ENCODE peak calls at places on chromosomes 16 and 17, in six cellular contexts. One of them, this sample, is unnamed.

GRCh38 chr16:28876973-28877641 is 1.2 kb upstream of the ATP2A1 start:
- DNase-seq in left cardiac atrium: no peak
- DNase-seq in DMS79: no peak
- DNase-seq in hepatocyte: no peak
- DNase-seq in CD4-positive, alpha-beta T cell: no peak
- DNase-seq in tibial nerve: no peak
- DNase-seq in this sample: no peak

GRCh38 chr17:5532581-5532980 is 46.2 kb downstream of the MIS12 start:
- DNase-seq in tibial nerve: no peak
- DNase-seq in left cardiac atrium: no peak
- DNase-seq in hepatocyte: no peak
- DNase-seq in DMS79: no peak
- DNase-seq in CD4-positive, alpha-beta T cell: no peak
- DNase-seq in this sample: no peak

GRCh38 chr16:85422124-85422373 is 191.1 kb upstream of the GSE1 start:
- DNase-seq in hepatocyte: no peak
- DNase-seq in tibial nerve: no peak
- DNase-seq in DMS79: no peak
- DNase-seq in left cardiac atrium: no peak
- DNase-seq in CD4-positive, alpha-beta T cell: no peak
- DNase-seq in this sample: no peak

GRCh38 chr16:35447010-35447558 is 1987.7 kb downstream of the TP53TG3F start:
- DNase-seq in DMS79: no peak
- DNase-seq in left cardiac atrium: no peak
- DNase-seq in tibial nerve: no peak
- DNase-seq in CD4-positive, alpha-beta T cell: no peak
- DNase-seq in hepatocyte: no peak
- DNase-seq in this sample: no peak

GRCh38 chr17:76452646-76453430 is at the start of gene UBE2O:
- DNase-seq in hepatocyte: peak
- DNase-seq in left cardiac atrium: peak
- DNase-seq in CD4-positive, alpha-beta T cell: peak
- DNase-seq in tibial nerve: peak
- DNase-seq in DMS79: peak
- DNase-seq in this sample: peak

GRCh38 chr17:19546289-19547065 is 12.8 kb downstream of the SLC47A1 start:
- DNase-seq in left cardiac atrium: peak
- DNase-seq in CD4-positive, alpha-beta T cell: no peak
- DNase-seq in tibial nerve: no peak
- DNase-seq in hepatocyte: no peak
- DNase-seq in DMS79: no peak
- DNase-seq in this sample: no peak

GRCh38 chr17:66491213-66491612 is 188.8 kb downstream of the PRKCA start:
- DNase-seq in CD4-positive, alpha-beta T cell: no peak
- DNase-seq in tibial nerve: no peak
- DNase-seq in DMS79: no peak
- DNase-seq in left cardiac atrium: no peak
- DNase-seq in hepatocyte: no peak
- DNase-seq in this sample: no peak

GRCh38 chr17:12048843-12049473 is 28.3 kb downstream of the MAP2K4 start:
- DNase-seq in DMS79: no peak
- DNase-seq in tibial nerve: no peak
- DNase-seq in left cardiac atrium: no peak
- DNase-seq in hepatocyte: no peak
- DNase-seq in CD4-positive, alpha-beta T cell: no peak
- DNase-seq in this sample: no peak

GRCh38 chr16:73124097-73124652 is 76.2 kb upstream of the ZFHX3 start:
- DNase-seq in hepatocyte: no peak
- DNase-seq in tibial nerve: no peak
- DNase-seq in left cardiac atrium: no peak
- DNase-seq in DMS79: no peak
- DNase-seq in CD4-positive, alpha-beta T cell: no peak
- DNase-seq in this sample: no peak

GRCh38 chr17:76884995-76885896 is 17.0 kb downstream of the MGAT5B start:
- DNase-seq in left cardiac atrium: no peak
- DNase-seq in DMS79: no peak
- DNase-seq in hepatocyte: no peak
- DNase-seq in tibial nerve: no peak
- DNase-seq in CD4-positive, alpha-beta T cell: no peak
- DNase-seq in this sample: no peak

GRCh38 chr17:80664217-80664780 is 119.7 kb downstream of the RPTOR start:
- DNase-seq in tibial nerve: no peak
- DNase-seq in CD4-positive, alpha-beta T cell: no peak
- DNase-seq in left cardiac atrium: no peak
- DNase-seq in hepatocyte: no peak
- DNase-seq in DMS79: no peak
- DNase-seq in this sample: no peak

GRCh38 chr17:51035436-51035835 is 85.2 kb downstream of the SPAG9 start:
- DNase-seq in CD4-positive, alpha-beta T cell: no peak
- DNase-seq in left cardiac atrium: no peak
- DNase-seq in tibial nerve: no peak
- DNase-seq in DMS79: no peak
- DNase-seq in hepatocyte: peak
- DNase-seq in this sample: no peak

GRCh38 chr17:50173335-50173941 is 7.6 kb downstream of the SGCA start:
- DNase-seq in hepatocyte: no peak
- DNase-seq in CD4-positive, alpha-beta T cell: no peak
- DNase-seq in DMS79: no peak
- DNase-seq in left cardiac atrium: no peak
- DNase-seq in tibial nerve: peak
- DNase-seq in this sample: no peak

GRCh38 chr17:74446551-74447500 is 14.9 kb downstream of the GPRC5C start:
- DNase-seq in hepatocyte: no peak
- DNase-seq in CD4-positive, alpha-beta T cell: no peak
- DNase-seq in tibial nerve: peak
- DNase-seq in DMS79: no peak
- DNase-seq in left cardiac atrium: peak
- DNase-seq in this sample: no peak

GRCh38 chr17:1803280-1803679 is 26.4 kb downstream of the SMYD4 start:
- DNase-seq in hepatocyte: no peak
- DNase-seq in DMS79: no peak
- DNase-seq in tibial nerve: no peak
- DNase-seq in CD4-positive, alpha-beta T cell: no peak
- DNase-seq in left cardiac atrium: no peak
- DNase-seq in this sample: no peak

GRCh38 chr17:10118788-10119130 is 79.6 kb downstream of the GAS7 start:
- DNase-seq in DMS79: no peak
- DNase-seq in left cardiac atrium: no peak
- DNase-seq in tibial nerve: no peak
- DNase-seq in hepatocyte: no peak
- DNase-seq in CD4-positive, alpha-beta T cell: no peak
- DNase-seq in this sample: no peak

GRCh38 chr17:67628580-67629013 is 89.1 kb upstream of the NOL11 start:
- DNase-seq in hepatocyte: no peak
- DNase-seq in DMS79: no peak
- DNase-seq in left cardiac atrium: no peak
- DNase-seq in CD4-positive, alpha-beta T cell: no peak
- DNase-seq in tibial nerve: no peak
- DNase-seq in this sample: no peak

GRCh38 chr17:56633681-56634080 is 40.2 kb downstream of the NOG start:
- DNase-seq in left cardiac atrium: no peak
- DNase-seq in CD4-positive, alpha-beta T cell: no peak
- DNase-seq in hepatocyte: no peak
- DNase-seq in tibial nerve: no peak
- DNase-seq in DMS79: no peak
- DNase-seq in this sample: no peak

GRCh38 chr16:64590516-64590915 is 531.3 kb downstream of the CDH11 start:
- DNase-seq in hepatocyte: no peak
- DNase-seq in DMS79: no peak
- DNase-seq in CD4-positive, alpha-beta T cell: no peak
- DNase-seq in left cardiac atrium: no peak
- DNase-seq in tibial nerve: no peak
- DNase-seq in this sample: no peak

GRCh38 chr17:50114849-50115357 is 15.1 kb downstream of the SAMD14 start:
- DNase-seq in left cardiac atrium: no peak
- DNase-seq in DMS79: no peak
- DNase-seq in CD4-positive, alpha-beta T cell: no peak
- DNase-seq in hepatocyte: peak
- DNase-seq in tibial nerve: no peak
- DNase-seq in this sample: no peak

GRCh38 chr17:65183736-65184135 is 46.6 kb downstream of the RGS9 start:
- DNase-seq in CD4-positive, alpha-beta T cell: no peak
- DNase-seq in hepatocyte: no peak
- DNase-seq in left cardiac atrium: no peak
- DNase-seq in tibial nerve: no peak
- DNase-seq in DMS79: no peak
- DNase-seq in this sample: no peak